ENCODE peak calls at places on chromosomes 16 and 17, in ten cellular contexts. One of them, this sample, is unnamed.

GRCh38 chr16:72987480-72987901 is 60.4 kb downstream of the ZFHX3 start:
- DNase-seq in stomach: no peak
- DNase-seq in breast epithelium: peak
- DNase-seq in cardiac fibroblast: no peak
- DNase-seq in spleen: no peak
- DNase-seq in adrenal gland: no peak
- DNase-seq in AG10803: no peak
- DNase-seq in ovary: no peak
- DNase-seq in tibial nerve: no peak
- DNase-seq in cardiac muscle cell: no peak
- DNase-seq in this sample: no peak

GRCh38 chr17:49748791-49749190 is 15.1 kb downstream of the FAM117A start:
- DNase-seq in stomach: no peak
- DNase-seq in breast epithelium: no peak
- DNase-seq in cardiac fibroblast: no peak
- DNase-seq in spleen: no peak
- DNase-seq in adrenal gland: no peak
- DNase-seq in AG10803: no peak
- DNase-seq in ovary: no peak
- DNase-seq in tibial nerve: no peak
- DNase-seq in cardiac muscle cell: no peak
- DNase-seq in this sample: no peak

GRCh38 chr16:27764869-27765675 is 215.1 kb downstream of the KATNIP start:
- DNase-seq in stomach: no peak
- DNase-seq in breast epithelium: no peak
- DNase-seq in cardiac fibroblast: no peak
- DNase-seq in spleen: peak
- DNase-seq in adrenal gland: no peak
- DNase-seq in AG10803: no peak
- DNase-seq in ovary: no peak
- DNase-seq in tibial nerve: no peak
- DNase-seq in cardiac muscle cell: peak
- DNase-seq in this sample: no peak

GRCh38 chr17:70047619-70048018 is 27.4 kb upstream of the KCNJ16 start:
- DNase-seq in stomach: no peak
- DNase-seq in breast epithelium: no peak
- DNase-seq in cardiac fibroblast: peak
- DNase-seq in spleen: no peak
- DNase-seq in adrenal gland: no peak
- DNase-seq in AG10803: peak
- DNase-seq in ovary: no peak
- DNase-seq in tibial nerve: peak
- DNase-seq in cardiac muscle cell: no peak
- DNase-seq in this sample: no peak

GRCh38 chr16:11585460-11586374 is 1.0 kb downstream of the LITAF start:
- DNase-seq in stomach: peak
- DNase-seq in breast epithelium: peak
- DNase-seq in cardiac fibroblast: no peak
- DNase-seq in spleen: peak
- DNase-seq in adrenal gland: no peak
- DNase-seq in AG10803: no peak
- DNase-seq in ovary: peak
- DNase-seq in tibial nerve: no peak
- DNase-seq in cardiac muscle cell: no peak
- DNase-seq in this sample: no peak

GRCh38 chr16:88423448-88423850 is 29.6 kb upstream of the ZFPM1 start:
- DNase-seq in stomach: no peak
- DNase-seq in breast epithelium: no peak
- DNase-seq in cardiac fibroblast: no peak
- DNase-seq in spleen: no peak
- DNase-seq in adrenal gland: no peak
- DNase-seq in AG10803: no peak
- DNase-seq in ovary: no peak
- DNase-seq in tibial nerve: no peak
- DNase-seq in cardiac muscle cell: no peak
- DNase-seq in this sample: no peak

GRCh38 chr16:53734908-53735307 is 31.0 kb downstream of the FTO start:
- DNase-seq in stomach: no peak
- DNase-seq in breast epithelium: no peak
- DNase-seq in cardiac fibroblast: no peak
- DNase-seq in spleen: no peak
- DNase-seq in adrenal gland: no peak
- DNase-seq in AG10803: no peak
- DNase-seq in ovary: no peak
- DNase-seq in tibial nerve: no peak
- DNase-seq in cardiac muscle cell: no peak
- DNase-seq in this sample: no peak

GRCh38 chr16:85046472-85046916 is 18.9 kb downstream of the KIAA0513 start:
- DNase-seq in stomach: no peak
- DNase-seq in breast epithelium: no peak
- DNase-seq in cardiac fibroblast: no peak
- DNase-seq in spleen: no peak
- DNase-seq in adrenal gland: no peak
- DNase-seq in AG10803: no peak
- DNase-seq in ovary: no peak
- DNase-seq in tibial nerve: no peak
- DNase-seq in cardiac muscle cell: no peak
- DNase-seq in this sample: no peak

GRCh38 chr17:42266918-42267766 is 9.0 kb downstream of the STAT5B start:
- DNase-seq in stomach: no peak
- DNase-seq in breast epithelium: no peak
- DNase-seq in cardiac fibroblast: peak
- DNase-seq in spleen: no peak
- DNase-seq in adrenal gland: no peak
- DNase-seq in AG10803: peak
- DNase-seq in ovary: no peak
- DNase-seq in tibial nerve: no peak
- DNase-seq in cardiac muscle cell: peak
- DNase-seq in this sample: no peak

GRCh38 chr17:14156689-14157088 is 80.0 kb downstream of the CDRT15 start:
- DNase-seq in stomach: no peak
- DNase-seq in breast epithelium: no peak
- DNase-seq in cardiac fibroblast: no peak
- DNase-seq in spleen: no peak
- DNase-seq in adrenal gland: no peak
- DNase-seq in AG10803: peak
- DNase-seq in ovary: no peak
- DNase-seq in tibial nerve: no peak
- DNase-seq in cardiac muscle cell: peak
- DNase-seq in this sample: no peak

GRCh38 chr17:76597156-76598003 is 11.7 kb upstream of the ST6GALNAC2 start:
- DNase-seq in stomach: no peak
- DNase-seq in breast epithelium: peak
- DNase-seq in cardiac fibroblast: no peak
- DNase-seq in spleen: no peak
- DNase-seq in adrenal gland: no peak
- DNase-seq in AG10803: no peak
- DNase-seq in ovary: no peak
- DNase-seq in tibial nerve: no peak
- DNase-seq in cardiac muscle cell: peak
- DNase-seq in this sample: no peak

GRCh38 chr17:2837147-2837561 is 40.9 kb downstream of the RAP1GAP2 start:
- DNase-seq in stomach: no peak
- DNase-seq in breast epithelium: no peak
- DNase-seq in cardiac fibroblast: no peak
- DNase-seq in spleen: no peak
- DNase-seq in adrenal gland: no peak
- DNase-seq in AG10803: no peak
- DNase-seq in ovary: no peak
- DNase-seq in tibial nerve: no peak
- DNase-seq in cardiac muscle cell: no peak
- DNase-seq in this sample: no peak

GRCh38 chr16:55734665-55735064 is 78.9 kb downstream of the SLC6A2 start:
- DNase-seq in stomach: no peak
- DNase-seq in breast epithelium: no peak
- DNase-seq in cardiac fibroblast: no peak
- DNase-seq in spleen: no peak
- DNase-seq in adrenal gland: peak
- DNase-seq in AG10803: no peak
- DNase-seq in ovary: no peak
- DNase-seq in tibial nerve: no peak
- DNase-seq in cardiac muscle cell: no peak
- DNase-seq in this sample: no peak

GRCh38 chr16:86259499-86259898 is 250.8 kb upstream of the FOXF1 start:
- DNase-seq in stomach: no peak
- DNase-seq in breast epithelium: no peak
- DNase-seq in cardiac fibroblast: no peak
- DNase-seq in spleen: no peak
- DNase-seq in adrenal gland: no peak
- DNase-seq in AG10803: no peak
- DNase-seq in ovary: no peak
- DNase-seq in tibial nerve: no peak
- DNase-seq in cardiac muscle cell: no peak
- DNase-seq in this sample: no peak

GRCh38 chr17:59534583-59534982 is 30.8 kb upstream of the DHX40 start:
- DNase-seq in stomach: no peak
- DNase-seq in breast epithelium: no peak
- DNase-seq in cardiac fibroblast: no peak
- DNase-seq in spleen: no peak
- DNase-seq in adrenal gland: no peak
- DNase-seq in AG10803: peak
- DNase-seq in ovary: no peak
- DNase-seq in tibial nerve: no peak
- DNase-seq in cardiac muscle cell: peak
- DNase-seq in this sample: no peak
- TF ChIP-seq CTCF in stomach: no peak
- TF ChIP-seq CTCF in breast epithelium: no peak
- TF ChIP-seq CTCF in cardiac fibroblast: peak
- TF ChIP-seq CTCF in spleen: no peak
- TF ChIP-seq CTCF in adrenal gland: no peak
- TF ChIP-seq CTCF in AG10803: peak
- TF ChIP-seq CTCF in ovary: no peak
- TF ChIP-seq CTCF in tibial nerve: no peak
- TF ChIP-seq CTCF in cardiac muscle cell: no peak
- TF ChIP-seq CTCF in this sample: no peak

GRCh38 chr17:36197389-36197708 is 791 bp upstream of the CCL3L1 start:
- DNase-seq in stomach: no peak
- DNase-seq in breast epithelium: no peak
- DNase-seq in cardiac fibroblast: no peak
- DNase-seq in spleen: no peak
- DNase-seq in adrenal gland: no peak
- DNase-seq in AG10803: no peak
- DNase-seq in ovary: no peak
- DNase-seq in tibial nerve: no peak
- DNase-seq in cardiac muscle cell: no peak
- DNase-seq in this sample: no peak
- TF ChIP-seq CTCF in stomach: no peak
- TF ChIP-seq CTCF in breast epithelium: no peak
- TF ChIP-seq CTCF in cardiac fibroblast: no peak
- TF ChIP-seq CTCF in spleen: no peak
- TF ChIP-seq CTCF in adrenal gland: no peak
- TF ChIP-seq CTCF in AG10803: no peak
- TF ChIP-seq CTCF in ovary: no peak
- TF ChIP-seq CTCF in tibial nerve: no peak
- TF ChIP-seq CTCF in cardiac muscle cell: no peak
- TF ChIP-seq CTCF in this sample: no peak

DNA sequence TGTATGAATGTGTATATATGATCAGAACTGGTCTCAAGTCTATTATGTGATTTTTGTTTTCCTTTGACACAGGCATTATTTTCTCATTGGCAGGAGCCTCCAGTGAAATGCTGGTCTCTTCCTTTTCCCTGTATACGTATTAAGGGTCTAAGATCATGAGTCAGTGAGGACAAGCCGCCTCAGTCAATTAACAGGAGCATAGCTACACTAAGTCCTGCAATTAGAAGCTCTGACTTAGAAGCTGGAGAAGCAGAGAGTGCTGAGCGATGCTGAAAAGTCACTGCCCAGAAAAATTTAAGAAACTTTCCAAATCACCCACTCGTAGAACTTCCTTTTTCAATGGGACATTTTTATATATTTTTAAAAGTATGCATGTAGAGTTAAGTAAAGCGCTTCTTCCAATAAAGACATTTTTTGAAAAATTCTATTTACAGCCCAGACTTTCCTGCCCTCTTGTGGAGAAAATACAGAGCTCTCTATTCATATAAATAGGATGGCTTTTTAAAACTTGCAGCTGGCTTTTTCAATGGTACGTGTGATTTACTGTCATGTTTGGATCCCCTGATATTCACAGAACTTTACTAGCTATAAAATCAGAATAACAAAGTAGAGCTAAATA is 70.1 kb upstream of the PSMD7 start:
- DNase-seq in stomach: no peak
- DNase-seq in breast epithelium: no peak
- DNase-seq in cardiac fibroblast: peak
- DNase-seq in spleen: no peak
- DNase-seq in adrenal gland: no peak
- DNase-seq in AG10803: peak
- DNase-seq in ovary: no peak
- DNase-seq in tibial nerve: no peak
- DNase-seq in cardiac muscle cell: peak
- DNase-seq in this sample: no peak
- TF ChIP-seq CTCF in stomach: peak
- TF ChIP-seq CTCF in breast epithelium: no peak
- TF ChIP-seq CTCF in cardiac fibroblast: peak
- TF ChIP-seq CTCF in spleen: no peak
- TF ChIP-seq CTCF in adrenal gland: peak
- TF ChIP-seq CTCF in AG10803: peak
- TF ChIP-seq CTCF in ovary: no peak
- TF ChIP-seq CTCF in tibial nerve: no peak
- TF ChIP-seq CTCF in cardiac muscle cell: peak
- TF ChIP-seq CTCF in this sample: peak

GRCh38 chr16:22195445-22195694 is 10.7 kb upstream of the EEF2K start:
- DNase-seq in stomach: no peak
- DNase-seq in breast epithelium: no peak
- DNase-seq in cardiac fibroblast: no peak
- DNase-seq in spleen: no peak
- DNase-seq in adrenal gland: no peak
- DNase-seq in AG10803: no peak
- DNase-seq in ovary: no peak
- DNase-seq in tibial nerve: no peak
- DNase-seq in cardiac muscle cell: no peak
- DNase-seq in this sample: no peak

GRCh38 chr16:22195695-22196558 is 10.2 kb upstream of the EEF2K start:
- DNase-seq in stomach: peak
- DNase-seq in breast epithelium: peak
- DNase-seq in cardiac fibroblast: peak
- DNase-seq in spleen: peak
- DNase-seq in adrenal gland: peak
- DNase-seq in AG10803: peak
- DNase-seq in ovary: peak
- DNase-seq in tibial nerve: peak
- DNase-seq in cardiac muscle cell: peak
- DNase-seq in this sample: peak

GRCh38 chr16:22202261-22202637 is 3.8 kb upstream of the EEF2K start:
- DNase-seq in stomach: no peak
- DNase-seq in breast epithelium: no peak
- DNase-seq in cardiac fibroblast: no peak
- DNase-seq in spleen: no peak
- DNase-seq in adrenal gland: no peak
- DNase-seq in AG10803: no peak
- DNase-seq in ovary: no peak
- DNase-seq in tibial nerve: no peak
- DNase-seq in cardiac muscle cell: no peak
- DNase-seq in this sample: no peak

GRCh38 chr16:22194707-22195444 is 11.2 kb upstream of the EEF2K start:
- DNase-seq in stomach: no peak
- DNase-seq in breast epithelium: no peak
- DNase-seq in cardiac fibroblast: no peak
- DNase-seq in spleen: no peak
- DNase-seq in adrenal gland: peak
- DNase-seq in AG10803: no peak
- DNase-seq in ovary: no peak
- DNase-seq in tibial nerve: no peak
- DNase-seq in cardiac muscle cell: no peak
- DNase-seq in this sample: no peak

GRCh38 chr16:22198547-22199293 is 7.4 kb upstream of the EEF2K start:
- DNase-seq in stomach: no peak
- DNase-seq in breast epithelium: no peak
- DNase-seq in cardiac fibroblast: peak
- DNase-seq in spleen: no peak
- DNase-seq in adrenal gland: no peak
- DNase-seq in AG10803: peak
- DNase-seq in ovary: no peak
- DNase-seq in tibial nerve: no peak
- DNase-seq in cardiac muscle cell: no peak
- DNase-seq in this sample: no peak
- TF ChIP-seq CTCF in stomach: no peak
- TF ChIP-seq CTCF in breast epithelium: no peak
- TF ChIP-seq CTCF in cardiac fibroblast: no peak
- TF ChIP-seq CTCF in spleen: no peak
- TF ChIP-seq CTCF in adrenal gland: no peak
- TF ChIP-seq CTCF in AG10803: peak
- TF ChIP-seq CTCF in ovary: no peak
- TF ChIP-seq CTCF in tibial nerve: no peak
- TF ChIP-seq CTCF in cardiac muscle cell: no peak
- TF ChIP-seq CTCF in this sample: no peak

This sample was measured in uterus.